ENCODE peak calls at places on chromosomes 6 and 20, in six cellular contexts. One of them, this sample, is unnamed.

GRCh38 chr6:6972456-6972855 is 135.3 kb upstream of the RREB1 start:
- DNase-seq in adrenal gland: peak
- DNase-seq in DND-41: no peak
- DNase-seq in mesothelial cell of epicardium: no peak
- DNase-seq in AG10803: peak
- DNase-seq in psoas muscle: no peak
- DNase-seq in this sample: no peak

GRCh38 chr6:129402244-129402643 is 307.7 kb downstream of the ARHGAP18 start:
- DNase-seq in adrenal gland: peak
- DNase-seq in DND-41: no peak
- DNase-seq in mesothelial cell of epicardium: no peak
- DNase-seq in AG10803: peak
- DNase-seq in psoas muscle: no peak
- DNase-seq in this sample: no peak

GRCh38 chr6:52162940-52163908 is 23.0 kb upstream of the IL17A start:
- DNase-seq in adrenal gland: no peak
- DNase-seq in DND-41: peak
- DNase-seq in mesothelial cell of epicardium: no peak
- DNase-seq in AG10803: peak
- DNase-seq in psoas muscle: no peak
- DNase-seq in this sample: no peak

GRCh38 chr20:59561228-59561605 is 43.1 kb upstream of the PHACTR3 start:
- DNase-seq in adrenal gland: no peak
- DNase-seq in DND-41: no peak
- DNase-seq in mesothelial cell of epicardium: no peak
- DNase-seq in AG10803: no peak
- DNase-seq in psoas muscle: no peak
- DNase-seq in this sample: peak

GRCh38 chr20:20212675-20213096 is 155.2 kb upstream of the INSM1 start:
- DNase-seq in adrenal gland: no peak
- DNase-seq in DND-41: no peak
- DNase-seq in mesothelial cell of epicardium: no peak
- DNase-seq in AG10803: no peak
- DNase-seq in psoas muscle: peak
- DNase-seq in this sample: no peak

GRCh38 chr20:38764563-38765355 is 16.5 kb downstream of the ACTR5 start:
- DNase-seq in adrenal gland: peak
- DNase-seq in DND-41: no peak
- DNase-seq in mesothelial cell of epicardium: no peak
- DNase-seq in AG10803: peak
- DNase-seq in psoas muscle: no peak
- DNase-seq in this sample: peak

GRCh38 chr6:169859978-169860703 is 108.7 kb downstream of the ERMARD start:
- DNase-seq in adrenal gland: no peak
- DNase-seq in DND-41: peak
- DNase-seq in mesothelial cell of epicardium: no peak
- DNase-seq in AG10803: no peak
- DNase-seq in psoas muscle: no peak
- DNase-seq in this sample: no peak

GRCh38 chr6:170438402-170438753 is 114.7 kb downstream of the PSMB1 start:
- DNase-seq in adrenal gland: peak
- DNase-seq in DND-41: no peak
- DNase-seq in mesothelial cell of epicardium: peak
- DNase-seq in AG10803: peak
- DNase-seq in psoas muscle: peak
- DNase-seq in this sample: peak

GRCh38 chr6:169035381-169036280 is 218.0 kb downstream of the THBS2 start:
- DNase-seq in adrenal gland: no peak
- DNase-seq in DND-41: no peak
- DNase-seq in mesothelial cell of epicardium: no peak
- DNase-seq in AG10803: peak
- DNase-seq in psoas muscle: no peak
- DNase-seq in this sample: no peak

GRCh38 chr6:144931172-144932035 is 646.3 kb downstream of the UTRN start:
- DNase-seq in adrenal gland: no peak
- DNase-seq in DND-41: peak
- DNase-seq in mesothelial cell of epicardium: no peak
- DNase-seq in AG10803: peak
- DNase-seq in psoas muscle: no peak
- DNase-seq in this sample: no peak

GRCh38 chr20:1327241-1327653 is 1.7 kb downstream of the SDCBP2 start:
- DNase-seq in adrenal gland: peak
- DNase-seq in DND-41: peak
- DNase-seq in mesothelial cell of epicardium: no peak
- DNase-seq in AG10803: peak
- DNase-seq in psoas muscle: no peak
- DNase-seq in this sample: peak

GRCh38 chr6:5379647-5380242 is 118.4 kb downstream of the FARS2 start:
- DNase-seq in adrenal gland: no peak
- DNase-seq in DND-41: peak
- DNase-seq in mesothelial cell of epicardium: no peak
- DNase-seq in AG10803: peak
- DNase-seq in psoas muscle: no peak
- DNase-seq in this sample: no peak

GRCh38 chr6:75204959-75205775 is 686 bp downstream of the COL12A1 start:
- DNase-seq in adrenal gland: no peak
- DNase-seq in DND-41: no peak
- DNase-seq in mesothelial cell of epicardium: no peak
- DNase-seq in AG10803: peak
- DNase-seq in psoas muscle: peak
- DNase-seq in this sample: no peak

GRCh38 chr6:89217308-89217999 is at the start of gene GABRR1:
- DNase-seq in adrenal gland: no peak
- DNase-seq in DND-41: no peak
- DNase-seq in mesothelial cell of epicardium: no peak
- DNase-seq in AG10803: no peak
- DNase-seq in psoas muscle: no peak
- DNase-seq in this sample: no peak

GRCh38 chr6:54801669-54802068 is 44.9 kb upstream of the FAM83B start:
- DNase-seq in adrenal gland: no peak
- DNase-seq in DND-41: no peak
- DNase-seq in mesothelial cell of epicardium: no peak
- DNase-seq in AG10803: peak
- DNase-seq in psoas muscle: no peak
- DNase-seq in this sample: no peak

GRCh38 chr20:54573838-54574237 is 98.4 kb downstream of the DOK5 start:
- DNase-seq in adrenal gland: no peak
- DNase-seq in DND-41: no peak
- DNase-seq in mesothelial cell of epicardium: no peak
- DNase-seq in AG10803: no peak
- DNase-seq in psoas muscle: no peak
- DNase-seq in this sample: no peak
- TF ChIP-seq CTCF in adrenal gland: no peak
- TF ChIP-seq CTCF in DND-41: no peak
- TF ChIP-seq CTCF in mesothelial cell of epicardium: no peak
- TF ChIP-seq CTCF in AG10803: no peak
- TF ChIP-seq CTCF in psoas muscle: no peak
- TF ChIP-seq CTCF in this sample: no peak

GRCh38 chr20:36439040-36439730 is 102.1 kb upstream of the MYL9 start:
- DNase-seq in adrenal gland: peak
- DNase-seq in DND-41: peak
- DNase-seq in mesothelial cell of epicardium: peak
- DNase-seq in AG10803: peak
- DNase-seq in psoas muscle: peak
- DNase-seq in this sample: peak

GRCh38 chr20:36441027-36441414 is 100.3 kb upstream of the MYL9 start:
- DNase-seq in adrenal gland: no peak
- DNase-seq in DND-41: no peak
- DNase-seq in mesothelial cell of epicardium: no peak
- DNase-seq in AG10803: no peak
- DNase-seq in psoas muscle: no peak
- DNase-seq in this sample: no peak

GRCh38 chr20:36441416-36441815 is 99.9 kb upstream of the MYL9 start:
- DNase-seq in adrenal gland: no peak
- DNase-seq in DND-41: no peak
- DNase-seq in mesothelial cell of epicardium: no peak
- DNase-seq in AG10803: no peak
- DNase-seq in psoas muscle: no peak
- DNase-seq in this sample: no peak

GRCh38 chr20:36440370-36441026 is 100.8 kb upstream of the MYL9 start:
- DNase-seq in adrenal gland: no peak
- DNase-seq in DND-41: no peak
- DNase-seq in mesothelial cell of epicardium: no peak
- DNase-seq in AG10803: no peak
- DNase-seq in psoas muscle: no peak
- DNase-seq in this sample: no peak

GRCh38 chr20:36439731-36440072 is 101.6 kb upstream of the MYL9 start:
- DNase-seq in adrenal gland: no peak
- DNase-seq in DND-41: no peak
- DNase-seq in mesothelial cell of epicardium: no peak
- DNase-seq in AG10803: no peak
- DNase-seq in psoas muscle: no peak
- DNase-seq in this sample: no peak
- TF ChIP-seq CTCF in adrenal gland: no peak
- TF ChIP-seq CTCF in DND-41: no peak
- TF ChIP-seq CTCF in mesothelial cell of epicardium: no peak
- TF ChIP-seq CTCF in AG10803: no peak
- TF ChIP-seq CTCF in psoas muscle: no peak
- TF ChIP-seq CTCF in this sample: no peak

DNA sequence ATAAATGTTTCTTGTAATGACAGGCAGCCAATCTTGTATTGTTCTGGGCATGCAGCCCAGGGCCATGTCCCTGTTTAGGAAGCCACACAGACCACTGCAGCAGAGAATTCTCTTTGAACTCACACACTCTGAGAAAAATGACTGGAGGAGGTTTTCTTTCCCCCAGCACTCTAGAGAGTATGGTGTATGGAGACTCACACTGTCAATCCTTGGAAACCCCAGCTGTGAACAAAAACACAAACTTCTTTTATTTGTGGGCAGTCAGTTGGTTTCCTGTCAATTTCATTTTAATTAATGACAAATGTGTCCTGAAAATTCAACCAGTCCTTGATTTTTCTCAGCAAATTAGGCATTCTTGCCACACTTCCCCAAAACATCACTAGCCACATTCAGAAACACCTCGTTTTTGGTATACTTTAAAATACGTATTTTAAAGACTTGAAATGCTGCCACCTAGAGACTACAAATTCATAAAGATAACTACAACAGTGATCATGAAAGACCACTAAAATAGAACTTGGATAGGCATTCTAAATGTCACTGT is 52.9 kb upstream of the UFL1 start:
- DNase-seq in adrenal gland: no peak
- DNase-seq in DND-41: no peak
- DNase-seq in mesothelial cell of epicardium: no peak
- DNase-seq in AG10803: no peak
- DNase-seq in psoas muscle: no peak
- DNase-seq in this sample: no peak
- TF ChIP-seq CTCF in adrenal gland: peak
- TF ChIP-seq CTCF in DND-41: no peak
- TF ChIP-seq CTCF in mesothelial cell of epicardium: peak
- TF ChIP-seq CTCF in AG10803: no peak
- TF ChIP-seq CTCF in psoas muscle: no peak
- TF ChIP-seq CTCF in this sample: no peak

DNA sequence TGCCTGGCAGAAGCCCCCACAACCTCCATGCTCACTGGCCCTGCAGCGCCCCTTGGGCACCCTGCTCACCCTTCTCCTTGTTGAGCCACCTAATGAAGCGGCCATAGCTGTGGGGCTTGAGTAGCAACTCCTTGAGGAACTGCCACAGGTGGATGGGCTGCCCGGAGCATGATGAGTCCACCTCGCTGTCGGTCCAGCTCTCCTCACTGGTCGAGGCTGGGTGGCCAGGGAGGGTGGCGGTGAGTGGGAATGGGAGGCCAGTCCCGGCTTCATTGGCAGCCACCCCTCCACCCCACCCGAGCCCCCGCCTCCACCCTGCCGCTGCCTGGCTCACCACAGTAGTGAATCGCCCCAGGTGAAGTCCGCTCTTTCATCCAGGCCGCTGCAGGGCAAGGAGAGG is 16.9 kb downstream of the SPDEF start:
- DNase-seq in adrenal gland: no peak
- DNase-seq in DND-41: no peak
- DNase-seq in mesothelial cell of epicardium: no peak
- DNase-seq in AG10803: no peak
- DNase-seq in psoas muscle: no peak
- DNase-seq in this sample: no peak
- TF ChIP-seq CTCF in adrenal gland: no peak
- TF ChIP-seq CTCF in DND-41: no peak
- TF ChIP-seq CTCF in mesothelial cell of epicardium: no peak
- TF ChIP-seq CTCF in AG10803: no peak
- TF ChIP-seq CTCF in psoas muscle: no peak
- TF ChIP-seq CTCF in this sample: no peak

DNA sequence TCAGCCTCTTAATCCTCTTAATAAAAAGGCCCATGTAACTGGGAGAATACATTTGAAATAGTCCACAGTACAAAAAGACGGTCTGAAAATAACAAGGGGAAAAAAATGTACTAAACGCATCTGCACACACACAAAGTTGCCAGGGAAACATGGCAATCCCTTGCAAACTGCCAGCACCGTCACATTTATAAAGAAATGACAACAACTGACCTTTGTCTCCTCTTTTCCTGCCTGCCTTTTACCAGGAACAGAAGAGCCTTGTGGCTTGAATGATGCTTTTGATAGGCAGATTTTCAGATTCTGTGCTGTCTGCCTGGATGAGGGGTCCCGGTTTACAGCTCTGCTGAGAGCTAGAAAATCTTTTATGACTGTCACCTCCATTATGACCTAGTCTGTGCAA is 308.6 kb upstream of the ZFP64 start:
- DNase-seq in adrenal gland: no peak
- DNase-seq in DND-41: no peak
- DNase-seq in mesothelial cell of epicardium: no peak
- DNase-seq in AG10803: no peak
- DNase-seq in psoas muscle: no peak
- DNase-seq in this sample: no peak
- TF ChIP-seq CTCF in adrenal gland: no peak
- TF ChIP-seq CTCF in DND-41: no peak
- TF ChIP-seq CTCF in mesothelial cell of epicardium: no peak
- TF ChIP-seq CTCF in AG10803: no peak
- TF ChIP-seq CTCF in psoas muscle: no peak
- TF ChIP-seq CTCF in this sample: no peak

This sample was measured in ascending aorta.